ENCODE peak calls at places on chromosomes 2 and 18, in ten cellular contexts. F, P, T, K, M, E, N, G, I and L are unnamed samples.

GRCh38 chr18:13627639-13628038 is 98.7 kb downstream of the FAM210A start:
- DNase-seq in F (no peak), E (no peak), K (no peak), I (no peak), T (no peak), G (no peak), N (no peak), M (no peak), P (no peak), L (no peak)

GRCh38 chr2:62913311-62913710 is 137.3 kb upstream of the OTX1 start:
- DNase-seq in K (no peak), G (no peak), F (no peak), N (no peak), P (no peak), I (no peak), E (no peak), M (no peak), T (no peak), L (no peak)

GRCh38 chr2:39697480-39697879 is 31.8 kb downstream of the TMEM178A start:
- DNase-seq in M (no peak), T (no peak), P (no peak), G (no peak), F (no peak), K (no peak), I (no peak), N (peak; percentile 11), E (no peak), L (peak; percentile 84)

GRCh38 chr2:194870974-194871535 is 786.0 kb upstream of the SLC39A10 start:
- DNase-seq in K (no peak), T (no peak), N (no peak), M (no peak), I (no peak), E (no peak), F (no peak), P (no peak), G (no peak), L (no peak)

GRCh38 chr2:171522804-171523338 is 597 bp downstream of the CYBRD1 start:
- DNase-seq in E (peak; percentile 42), K (no peak), T (no peak), P (peak; percentile 56), G (no peak), I (no peak), M (no peak), F (peak; percentile 15), N (peak; percentile 56), L (no peak)

GRCh38 chr2:224143521-224143920 is 104.4 kb upstream of the SERPINE2 start:
- DNase-seq in G (no peak), K (no peak), E (no peak), P (no peak), F (no peak), I (no peak), M (no peak), N (no peak), T (no peak), L (no peak)

GRCh38 chr18:35239314-35239713 is 1.5 kb upstream of the ZNF397 start:
- DNase-seq in G (no peak), P (no peak), F (no peak), E (no peak), T (peak; percentile 4), I (no peak), M (no peak), N (peak; percentile 7), K (no peak), L (no peak)

GRCh38 chr2:30265441-30266015 is 34.2 kb downstream of the LBH start:
- DNase-seq in K (no peak), E (no peak), G (no peak), N (no peak), M (no peak), T (no peak), F (no peak), P (no peak), I (no peak), L (no peak)

GRCh38 chr2:11370377-11371098 is 26.1 kb upstream of the ROCK2 start:
- DNase-seq in P (no peak), K (no peak), T (peak; percentile 73), E (no peak), M (no peak), I (no peak), G (no peak), F (no peak), N (no peak), L (no peak)

GRCh38 chr2:36485521-36485920 is 112.4 kb downstream of the FEZ2 start:
- DNase-seq in F (no peak), G (no peak), E (no peak), K (no peak), T (no peak), N (no peak), I (no peak), P (no peak), M (no peak), L (no peak)

GRCh38 chr2:199757466-199757865 is 93.5 kb downstream of the FTCDNL1 start:
- DNase-seq in G (no peak), M (no peak), P (no peak), N (peak; percentile 10), K (peak; percentile 93), F (peak; percentile 90), I (no peak), E (no peak), T (peak; percentile 35), L (peak; percentile 96)

GRCh38 chr2:171136024-171136423 is 24.7 kb downstream of the TLK1 start:
- DNase-seq in P (no peak), T (no peak), I (no peak), N (no peak), K (no peak), F (no peak), M (no peak), G (no peak), E (no peak), L (no peak)

GRCh38 chr2:28552045-28552823 is 56.4 kb downstream of the PLB1 start:
- DNase-seq in F (no peak), I (no peak), T (no peak), E (no peak), P (no peak), G (no peak), M (no peak), K (no peak), N (no peak), L (no peak)

GRCh38 chr2:69253893-69254292 is 133.1 kb downstream of the GFPT1 start:
- DNase-seq in N (peak; percentile 82), I (no peak), F (no peak), M (peak; percentile 80), T (no peak), K (peak; percentile 13), E (no peak), G (no peak), P (no peak), L (peak; percentile 89)

GRCh38 chr2:121004950-121005349 is 269.3 kb downstream of the GLI2 start:
- DNase-seq in G (no peak), K (no peak), T (no peak), E (no peak), N (no peak), P (no peak), F (no peak), M (no peak), I (no peak), L (no peak)

GRCh38 chr2:100281521-100282438 is 40.5 kb downstream of the LONRF2 start:
- DNase-seq in N (peak; percentile 89), G (no peak), T (no peak), K (peak; percentile 87), P (no peak), M (no peak), F (no peak), I (no peak), E (no peak), L (no peak)

GRCh38 chr2:65456074-65456473 is 23.7 kb upstream of the SPRED2 start:
- DNase-seq in M (no peak), F (no peak), N (no peak), T (no peak), P (no peak), I (no peak), E (no peak), K (no peak), G (no peak), L (no peak)

GRCh38 chr2:130836501-130837174 is at the start of gene ARHGEF4:
- DNase-seq in E (no peak), G (no peak), M (no peak), K (no peak), P (peak; percentile 89), I (no peak), T (peak; percentile 45), N (no peak), F (peak; percentile 8), L (no peak)

GRCh38 chr2:134261398-134262131 is 7.7 kb downstream of the MGAT5 start:
- DNase-seq in I (no peak), G (no peak), E (no peak), M (no peak), T (peak; percentile 43), N (no peak), F (no peak), P (no peak), K (no peak), L (no peak)

GRCh38 chr2:144914113-144914512 is 394.2 kb upstream of the ZEB2 start:
- DNase-seq in N (no peak), K (no peak), F (no peak), E (no peak), M (no peak), I (no peak), T (no peak), G (no peak), P (no peak), L (no peak)